ENCODE peak calls at places on chromosomes 7 and 10, in eight cellular contexts. One of them, this sample, is unnamed.

GRCh38 chr7:23468721-23469149 is 1.6 kb downstream of the IGF2BP3 start:
- DNase-seq in HL-60: no peak
- DNase-seq in PC-9: peak; percentile 13
- DNase-seq in esophagus squamous epithelium: no peak
- DNase-seq in spleen: peak; percentile 78
- DNase-seq in HepG2: no peak
- DNase-seq in tibial nerve: no peak
- DNase-seq in ovary: peak; percentile 43
- DNase-seq in this sample: no peak

GRCh38 chr7:24192053-24192452 is 91.9 kb upstream of the NPY start:
- DNase-seq in HL-60: no peak
- DNase-seq in PC-9: no peak
- DNase-seq in esophagus squamous epithelium: no peak
- DNase-seq in spleen: no peak
- DNase-seq in HepG2: no peak
- DNase-seq in tibial nerve: no peak
- DNase-seq in ovary: no peak
- DNase-seq in this sample: no peak

GRCh38 chr10:108378779-108379178 is 1214.3 kb upstream of the SORCS1 start:
- DNase-seq in HL-60: no peak
- DNase-seq in PC-9: no peak
- DNase-seq in esophagus squamous epithelium: no peak
- DNase-seq in spleen: no peak
- DNase-seq in HepG2: no peak
- DNase-seq in tibial nerve: no peak
- DNase-seq in ovary: no peak
- DNase-seq in this sample: no peak

GRCh38 chr10:77756319-77757232 is 119.0 kb upstream of the KCNMA1 start:
- DNase-seq in HL-60: peak; percentile 13
- DNase-seq in PC-9: peak; percentile 55
- DNase-seq in esophagus squamous epithelium: no peak
- DNase-seq in spleen: no peak
- DNase-seq in HepG2: peak; percentile 59
- DNase-seq in tibial nerve: no peak
- DNase-seq in ovary: peak; percentile 42
- DNase-seq in this sample: no peak

GRCh38 chr7:83347836-83348482 is 185.3 kb upstream of the PCLO start:
- DNase-seq in HL-60: no peak
- DNase-seq in PC-9: peak; percentile 14
- DNase-seq in esophagus squamous epithelium: no peak
- DNase-seq in spleen: no peak
- DNase-seq in HepG2: no peak
- DNase-seq in tibial nerve: no peak
- DNase-seq in ovary: no peak
- DNase-seq in this sample: peak; percentile 29

GRCh38 chr7:50307368-50308012 is 3.0 kb downstream of the IKZF1 start:
- DNase-seq in HL-60: peak; percentile 71
- DNase-seq in PC-9: no peak
- DNase-seq in esophagus squamous epithelium: no peak
- DNase-seq in spleen: peak; percentile 89
- DNase-seq in HepG2: no peak
- DNase-seq in tibial nerve: no peak
- DNase-seq in ovary: no peak
- DNase-seq in this sample: no peak

GRCh38 chr7:98186452-98187137 is 24.6 kb upstream of the BHLHA15 start:
- DNase-seq in HL-60: no peak
- DNase-seq in PC-9: no peak
- DNase-seq in esophagus squamous epithelium: no peak
- DNase-seq in spleen: no peak
- DNase-seq in HepG2: no peak
- DNase-seq in tibial nerve: no peak
- DNase-seq in ovary: no peak
- DNase-seq in this sample: no peak

GRCh38 chr7:88665892-88666514 is 93.5 kb upstream of the ZNF804B start:
- DNase-seq in HL-60: no peak
- DNase-seq in PC-9: no peak
- DNase-seq in esophagus squamous epithelium: no peak
- DNase-seq in spleen: no peak
- DNase-seq in HepG2: no peak
- DNase-seq in tibial nerve: no peak
- DNase-seq in ovary: no peak
- DNase-seq in this sample: no peak

GRCh38 chr10:49053053-49053997 is 62.0 kb downstream of the VSTM4 start:
- DNase-seq in HL-60: no peak
- DNase-seq in PC-9: no peak
- DNase-seq in esophagus squamous epithelium: no peak
- DNase-seq in spleen: no peak
- DNase-seq in HepG2: no peak
- DNase-seq in tibial nerve: no peak
- DNase-seq in ovary: no peak
- DNase-seq in this sample: no peak

GRCh38 chr7:87564290-87564963 is 36.3 kb downstream of the ABCB1 start:
- DNase-seq in HL-60: peak; percentile 2
- DNase-seq in PC-9: peak; percentile 36
- DNase-seq in esophagus squamous epithelium: no peak
- DNase-seq in spleen: no peak
- DNase-seq in HepG2: peak; percentile 20
- DNase-seq in tibial nerve: no peak
- DNase-seq in ovary: no peak
- DNase-seq in this sample: no peak

GRCh38 chr10:122988501-122988900 is 8.3 kb downstream of the PSTK start:
- DNase-seq in HL-60: no peak
- DNase-seq in PC-9: no peak
- DNase-seq in esophagus squamous epithelium: no peak
- DNase-seq in spleen: no peak
- DNase-seq in HepG2: no peak
- DNase-seq in tibial nerve: no peak
- DNase-seq in ovary: no peak
- DNase-seq in this sample: no peak

GRCh38 chr10:58851606-58852005 is 324.8 kb upstream of the PHYHIPL start:
- DNase-seq in HL-60: no peak
- DNase-seq in PC-9: no peak
- DNase-seq in esophagus squamous epithelium: no peak
- DNase-seq in spleen: no peak
- DNase-seq in HepG2: no peak
- DNase-seq in tibial nerve: no peak
- DNase-seq in ovary: no peak
- DNase-seq in this sample: peak; percentile 77

GRCh38 chr10:24259365-24260125 is 50.6 kb downstream of the KIAA1217 start:
- DNase-seq in HL-60: no peak
- DNase-seq in PC-9: no peak
- DNase-seq in esophagus squamous epithelium: no peak
- DNase-seq in spleen: no peak
- DNase-seq in HepG2: no peak
- DNase-seq in tibial nerve: no peak
- DNase-seq in ovary: no peak
- DNase-seq in this sample: no peak

GRCh38 chr7:43904533-43905208 is 1.7 kb downstream of the URGCP start:
- DNase-seq in HL-60: no peak
- DNase-seq in PC-9: no peak
- DNase-seq in esophagus squamous epithelium: no peak
- DNase-seq in spleen: no peak
- DNase-seq in HepG2: peak; percentile 13
- DNase-seq in tibial nerve: no peak
- DNase-seq in ovary: no peak
- DNase-seq in this sample: no peak

GRCh38 chr10:60549686-60550085 is 160.0 kb upstream of the ANK3 start:
- DNase-seq in HL-60: no peak
- DNase-seq in PC-9: no peak
- DNase-seq in esophagus squamous epithelium: no peak
- DNase-seq in spleen: no peak
- DNase-seq in HepG2: peak; percentile 6
- DNase-seq in tibial nerve: no peak
- DNase-seq in ovary: no peak
- DNase-seq in this sample: peak; percentile 25

GRCh38 chr10:70458329-70459060 is 17.0 kb upstream of the NODAL start:
- DNase-seq in HL-60: peak; percentile 30
- DNase-seq in PC-9: peak; percentile 82
- DNase-seq in esophagus squamous epithelium: no peak
- DNase-seq in spleen: peak; percentile 83
- DNase-seq in HepG2: no peak
- DNase-seq in tibial nerve: peak; percentile 31
- DNase-seq in ovary: peak; percentile 86
- DNase-seq in this sample: no peak

GRCh38 chr7:68748934-68749695 is 849.2 kb upstream of the AUTS2 start:
- DNase-seq in HL-60: no peak
- DNase-seq in PC-9: no peak
- DNase-seq in esophagus squamous epithelium: no peak
- DNase-seq in spleen: no peak
- DNase-seq in HepG2: no peak
- DNase-seq in tibial nerve: no peak
- DNase-seq in ovary: no peak
- DNase-seq in this sample: no peak

GRCh38 chr7:151459726-151460473 is 20.0 kb upstream of the CRYGN start:
- DNase-seq in HL-60: no peak
- DNase-seq in PC-9: peak; percentile 86
- DNase-seq in esophagus squamous epithelium: no peak
- DNase-seq in spleen: no peak
- DNase-seq in HepG2: peak; percentile 79
- DNase-seq in tibial nerve: peak; percentile 80
- DNase-seq in ovary: peak; percentile 90
- DNase-seq in this sample: peak; percentile 82

GRCh38 chr7:11749629-11750028 is 82.4 kb downstream of the THSD7A start:
- DNase-seq in HL-60: no peak
- DNase-seq in PC-9: no peak
- DNase-seq in esophagus squamous epithelium: no peak
- DNase-seq in spleen: no peak
- DNase-seq in HepG2: no peak
- DNase-seq in tibial nerve: no peak
- DNase-seq in ovary: no peak
- DNase-seq in this sample: no peak

GRCh38 chr7:5711419-5711818 is 70.0 kb downstream of the RNF216 start:
- DNase-seq in HL-60: no peak
- DNase-seq in PC-9: no peak
- DNase-seq in esophagus squamous epithelium: no peak
- DNase-seq in spleen: no peak
- DNase-seq in HepG2: no peak
- DNase-seq in tibial nerve: no peak
- DNase-seq in ovary: no peak
- DNase-seq in this sample: no peak

GRCh38 chr10:48468866-48469511 is 135.9 kb downstream of the ARHGAP22 start:
- DNase-seq in HL-60: no peak
- DNase-seq in PC-9: no peak
- DNase-seq in esophagus squamous epithelium: no peak
- DNase-seq in spleen: peak; percentile 67
- DNase-seq in HepG2: no peak
- DNase-seq in tibial nerve: no peak
- DNase-seq in ovary: peak; percentile 31
- DNase-seq in this sample: no peak

GRCh38 chr7:133344275-133344674 is 91.4 kb downstream of the EXOC4 start:
- DNase-seq in HL-60: no peak
- DNase-seq in PC-9: no peak
- DNase-seq in esophagus squamous epithelium: no peak
- DNase-seq in spleen: no peak
- DNase-seq in HepG2: no peak
- DNase-seq in tibial nerve: no peak
- DNase-seq in ovary: no peak
- DNase-seq in this sample: no peak
- TF ChIP-seq CTCF in HL-60: no peak
- TF ChIP-seq CTCF in PC-9: peak; percentile 73
- TF ChIP-seq CTCF in esophagus squamous epithelium: no peak
- TF ChIP-seq CTCF in spleen: no peak
- TF ChIP-seq CTCF in HepG2: peak; percentile 28
- TF ChIP-seq CTCF in tibial nerve: no peak
- TF ChIP-seq CTCF in ovary: no peak
- TF ChIP-seq CTCF in this sample: peak; percentile 61

GRCh38 chr10:21527634-21528451 is 2.4 kb upstream of the SKIDA1 start:
- DNase-seq in HL-60: no peak
- DNase-seq in PC-9: no peak
- DNase-seq in esophagus squamous epithelium: no peak
- DNase-seq in spleen: no peak
- DNase-seq in HepG2: no peak
- DNase-seq in tibial nerve: no peak
- DNase-seq in ovary: no peak
- DNase-seq in this sample: no peak
- H3K4me3 ChIP-seq in HL-60: peak overlapping the region; percentile 27
- H3K4me3 ChIP-seq in PC-9: peak overlapping the region; percentile 71
- H3K4me3 ChIP-seq in esophagus squamous epithelium: peak overlapping the region; percentile 85
- H3K4me3 ChIP-seq in spleen: peak overlapping the region; percentile 70
- H3K4me3 ChIP-seq in HepG2: peak overlapping the region; percentile 77
- H3K4me3 ChIP-seq in tibial nerve: peak overlapping the region; percentile 57
- H3K4me3 ChIP-seq in ovary: peak overlapping the region; percentile 58
- H3K4me3 ChIP-seq in this sample: peak overlapping the region; percentile 76

DNA sequence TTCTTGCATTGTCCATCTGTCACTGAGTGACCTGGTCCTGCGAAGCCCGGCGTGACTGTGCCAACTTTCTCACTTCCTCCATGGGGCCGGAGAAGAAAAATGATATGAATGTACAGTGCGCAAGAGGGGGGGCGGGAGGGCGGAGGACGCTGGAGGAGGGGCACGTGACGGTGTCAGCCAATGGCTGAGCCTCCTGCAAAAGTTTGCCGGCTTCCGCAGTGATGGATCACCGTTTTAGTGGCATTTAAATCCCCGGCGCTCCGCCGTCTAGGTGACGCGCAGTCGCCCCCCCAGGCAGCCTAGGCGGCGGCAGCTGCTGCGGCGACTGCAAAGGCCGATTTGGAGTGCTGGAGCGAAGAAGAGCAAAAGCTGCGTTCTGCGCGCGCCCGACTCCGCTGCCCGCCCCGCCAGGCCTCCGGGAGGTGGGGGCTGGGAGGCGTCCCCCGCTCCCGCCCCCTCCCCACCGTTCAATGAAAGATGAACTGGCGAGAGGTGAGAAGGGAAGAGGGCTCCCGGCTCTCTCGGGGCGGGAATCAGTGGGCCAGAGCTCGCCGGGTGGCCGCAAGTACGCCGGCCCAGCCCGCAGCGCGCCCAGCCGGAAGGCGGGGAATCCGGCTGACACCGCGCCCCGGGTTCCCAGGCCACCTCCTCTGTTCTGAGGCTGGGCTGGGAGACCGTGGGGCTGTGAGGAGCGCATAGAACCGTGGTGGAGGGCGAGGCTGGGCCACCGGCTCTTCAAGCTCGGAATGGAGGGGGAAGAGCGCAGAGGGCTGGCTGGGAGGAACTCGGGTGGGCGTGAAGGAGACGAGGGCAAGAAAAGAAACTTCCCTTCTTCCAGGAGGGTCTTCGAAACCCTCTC is at the start of gene HOXA1:
- DNase-seq in HL-60: peak; percentile 83
- DNase-seq in PC-9: no peak
- DNase-seq in esophagus squamous epithelium: peak; percentile 52
- DNase-seq in spleen: peak; percentile 95
- DNase-seq in HepG2: peak; percentile 48
- DNase-seq in tibial nerve: peak; percentile 66
- DNase-seq in ovary: peak; percentile 74
- DNase-seq in this sample: no peak
- TF ChIP-seq CTCF in HL-60: no peak
- TF ChIP-seq CTCF in PC-9: no peak
- TF ChIP-seq CTCF in esophagus squamous epithelium: no peak
- TF ChIP-seq CTCF in spleen: no peak
- TF ChIP-seq CTCF in HepG2: no peak
- TF ChIP-seq CTCF in tibial nerve: no peak
- TF ChIP-seq CTCF in ovary: no peak
- TF ChIP-seq CTCF in this sample: no peak

DNA sequence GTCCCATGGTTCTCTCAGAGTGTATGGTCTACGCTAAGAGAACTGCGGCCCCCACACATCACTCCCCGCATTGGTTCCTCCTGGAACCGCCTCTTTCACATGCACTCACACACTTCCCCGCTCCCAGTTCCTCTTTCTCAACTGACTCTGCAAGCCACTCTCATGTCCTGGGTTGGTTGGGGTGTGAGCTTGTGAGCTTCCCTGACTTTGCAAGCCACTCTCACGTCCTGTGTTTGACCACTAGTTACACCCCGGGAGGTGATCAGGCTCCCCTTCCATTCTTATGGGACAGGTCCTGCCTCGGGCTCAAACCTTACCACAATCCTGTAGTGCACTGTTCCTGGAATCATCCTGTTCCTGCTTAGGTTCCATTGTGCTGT is 105.0 kb downstream of the TRIM24 start:
- DNase-seq in HL-60: peak; percentile 96
- DNase-seq in PC-9: no peak
- DNase-seq in esophagus squamous epithelium: no peak
- DNase-seq in spleen: no peak
- DNase-seq in HepG2: no peak
- DNase-seq in tibial nerve: no peak
- DNase-seq in ovary: no peak
- DNase-seq in this sample: no peak
- H3K4me3 ChIP-seq in HL-60: peak overlapping the region; percentile 45
- H3K4me3 ChIP-seq in PC-9: peak overlapping the region; percentile 41
- H3K4me3 ChIP-seq in esophagus squamous epithelium: no peak overlapping the region
- H3K4me3 ChIP-seq in spleen: no peak overlapping the region
- H3K4me3 ChIP-seq in HepG2: no peak overlapping the region
- H3K4me3 ChIP-seq in tibial nerve: no peak overlapping the region
- H3K4me3 ChIP-seq in ovary: no peak overlapping the region
- H3K4me3 ChIP-seq in this sample: no peak overlapping the region